ENCODE peak calls at places on chromosome 15, in four cellular contexts. X, E, P and Y are unnamed samples.

GRCh38 chr15:67945131-67945530 is 105.3 kb upstream of the RNU6-1 start:
- DNase-seq in X (no peak), E (no peak), P (no peak), Y (no peak)

GRCh38 chr15:70268698-70269251 is 171.1 kb upstream of the TLE3 start:
- DNase-seq in X (no peak), E (no peak), P (peak; percentile 37), Y (no peak)

GRCh38 chr15:56040081-56041035 is 46.9 kb upstream of the NEDD4 start:
- DNase-seq in X (peak; percentile 80), E (peak; percentile 14), P (peak; percentile 94), Y (no peak)

GRCh38 chr15:68436680-68437079 is 4.7 kb upstream of the ITGA11 start:
- DNase-seq in X (no peak), E (no peak), P (no peak), Y (peak; percentile 17)

GRCh38 chr15:81235276-81235675 is 38.6 kb downstream of the IL16 start:
- DNase-seq in X (no peak), E (no peak), P (peak; percentile 11), Y (no peak)

GRCh38 chr15:80776420-80777045 is 2.6 kb upstream of the CEMIP start:
- DNase-seq in X (peak; percentile 62), E (peak; percentile 67), P (peak; percentile 67), Y (peak; percentile 88)

GRCh38 chr15:77014137-77015081 is 19.5 kb downstream of the PSTPIP1 start:
- DNase-seq in X (no peak), E (no peak), P (no peak), Y (no peak)

GRCh38 chr15:79218588-79219200 is 63.8 kb upstream of the ANKRD34C start:
- DNase-seq in X (no peak), E (no peak), P (peak; percentile 4), Y (no peak)

GRCh38 chr15:54803987-54804386 is 392.8 kb downstream of the RSL24D1 start:
- DNase-seq in X (no peak), E (no peak), P (no peak), Y (no peak)

GRCh38 chr15:90394074-90394473 is 6.0 kb downstream of the IQGAP1 start:
- DNase-seq in X (no peak), E (no peak), P (no peak), Y (no peak)

GRCh38 chr15:68401496-68402431 is 30.2 kb downstream of the ITGA11 start:
- DNase-seq in X (no peak), E (no peak), P (no peak), Y (no peak)

GRCh38 chr15:28991236-28992171 is 105.7 kb downstream of the APBA2 start:
- DNase-seq in X (no peak), E (no peak), P (no peak), Y (peak; percentile 40)

GRCh38 chr15:41666353-41666920 is 6.2 kb downstream of the MGA start:
- DNase-seq in X (no peak), E (no peak), P (peak; percentile 57), Y (no peak)

GRCh38 chr15:78810377-78811123 is 714 bp downstream of the ADAMTS7 start:
- DNase-seq in X (no peak), E (peak; percentile 57), P (peak; percentile 45), Y (peak; percentile 85)

GRCh38 chr15:42107483-42107882 is 13.1 kb upstream of the PLA2G4D start:
- DNase-seq in X (no peak), E (no peak), P (peak; percentile 5), Y (no peak)

GRCh38 chr15:66715736-66716667 is 14.0 kb downstream of the SMAD6 start:
- DNase-seq in X (no peak), E (no peak), P (no peak), Y (no peak)

GRCh38 chr15:55253580-55253979 is 36.0 kb downstream of the RAB27A start:
- DNase-seq in X (no peak), E (no peak), P (peak; percentile 81), Y (no peak)

GRCh38 chr15:41544650-41545015 is 576 bp upstream of the RPAP1 start:
- DNase-seq in X (no peak), E (no peak), P (no peak), Y (no peak)

GRCh38 chr15:31360843-31361763 is 34.5 kb downstream of the KLF13 start:
- DNase-seq in X (no peak), E (no peak), P (no peak), Y (no peak)
- H3K4me1 ChIP-seq in X (peaks cover 10% of the 10 kb centered on the region), E (peaks cover 30% of the 10 kb centered on the region), P (no peaks in the 10 kb centered on the region), Y (peaks cover 15% of the 10 kb centered on the region)

GRCh38 chr15:31373970-31374369 is 47.3 kb downstream of the KLF13 start:
- DNase-seq in X (no peak), E (no peak), P (no peak), Y (no peak)

GRCh38 chr15:31374489-31374888 is 47.9 kb downstream of the KLF13 start:
- DNase-seq in X (no peak), E (no peak), P (no peak), Y (no peak)

GRCh38 chr15:31375772-31376171 is 49.1 kb downstream of the KLF13 start:
- DNase-seq in X (no peak), E (no peak), P (no peak), Y (no peak)

GRCh38 chr15:31376511-31376910 is 49.9 kb downstream of the KLF13 start:
- DNase-seq in X (no peak), E (no peak), P (no peak), Y (no peak)

DNA sequence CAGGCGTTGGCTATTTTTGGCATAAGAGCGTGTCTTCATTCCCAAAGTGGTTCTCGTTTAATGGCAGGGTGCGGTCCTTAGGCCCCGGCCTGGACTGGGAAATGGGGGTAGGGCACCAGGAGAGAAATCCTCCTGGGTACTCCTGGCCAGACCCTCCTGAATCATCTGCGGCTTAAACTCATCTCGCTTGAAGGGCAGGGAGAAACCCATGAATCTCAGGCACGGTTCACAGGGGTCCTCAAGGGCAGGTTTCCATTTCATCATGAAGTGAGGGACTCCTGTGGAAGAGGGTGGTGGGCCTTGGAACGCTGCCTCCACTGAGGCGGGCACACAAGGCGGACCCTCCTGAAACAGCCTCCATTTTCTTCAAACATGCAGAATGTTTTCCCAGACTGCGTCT is 48.4 kb downstream of the KLF13 start:
- DNase-seq in X (no peak), E (no peak), P (no peak), Y (no peak)
- H3K27ac ChIP-seq in X (no peak overlapping the region), E (no peak overlapping the region), P (no peak overlapping the region), Y (no peak overlapping the region)

DNA sequence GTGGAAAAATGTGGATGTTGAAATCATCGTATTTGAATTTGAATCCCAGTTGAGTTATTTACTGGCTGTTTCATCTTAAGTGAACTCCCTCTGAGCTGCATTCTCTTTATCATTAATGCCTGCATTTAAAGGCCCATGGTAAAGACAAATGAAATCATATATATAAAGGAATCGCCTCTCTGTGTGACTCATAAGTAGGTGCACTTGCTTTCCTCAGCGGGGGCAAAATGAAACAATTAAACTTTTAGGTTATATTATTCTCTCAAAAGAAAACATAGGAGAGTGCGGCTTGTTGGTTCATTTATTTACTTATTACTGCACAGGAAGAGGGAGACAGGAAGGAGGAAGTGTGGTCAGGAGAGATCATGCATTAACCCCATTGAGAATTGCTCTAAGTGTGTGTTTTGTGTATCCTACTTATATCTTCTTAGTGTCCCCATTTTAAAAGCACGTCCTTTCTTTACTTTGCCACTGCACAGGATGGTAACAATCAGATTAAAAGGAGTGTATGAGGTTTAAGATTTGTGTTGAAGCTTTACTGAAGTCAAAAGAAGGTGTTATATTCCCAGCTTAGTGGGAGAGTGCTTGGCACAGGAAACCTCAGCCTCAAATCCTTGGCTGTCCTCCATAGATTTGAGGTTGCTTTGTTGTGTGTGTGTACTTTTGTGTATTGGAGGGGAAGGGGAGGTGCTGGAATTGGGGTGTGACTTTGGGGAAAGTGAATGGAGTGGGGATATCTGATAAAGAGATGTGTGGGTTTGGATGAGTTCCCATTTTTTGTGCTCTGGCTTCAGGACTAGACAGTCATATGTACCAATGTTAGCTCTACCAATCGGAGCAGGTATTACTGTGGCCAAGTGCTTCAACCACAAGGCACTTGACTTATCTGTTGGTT is 595.8 kb upstream of the NR2F2 start:
- DNase-seq in X (no peak), E (no peak), P (peak; percentile 88), Y (no peak)
- H3K9ac ChIP-seq in X (no peak overlapping the region), E (no peak overlapping the region), P (no peak overlapping the region), Y (no peak overlapping the region)

GRCh38 chr15:99704444-99704838 is 28.8 kb downstream of the LYSMD4 start:
- DNase-seq in X (peak; percentile 81), E (peak; percentile 65), P (peak; percentile 80), Y (peak; percentile 58)

GRCh38 chr15:99708563-99708962 is 24.7 kb downstream of the LYSMD4 start:
- DNase-seq in X (no peak), E (no peak), P (peak; percentile 91), Y (no peak)

GRCh38 chr15:99709243-99709986 is 23.8 kb downstream of the LYSMD4 start:
- DNase-seq in X (no peak), E (no peak), P (no peak), Y (no peak)

GRCh38 chr15:99707481-99708270 is 25.6 kb downstream of the LYSMD4 start:
- DNase-seq in X (no peak), E (no peak), P (peak; percentile 71), Y (no peak)

DNA sequence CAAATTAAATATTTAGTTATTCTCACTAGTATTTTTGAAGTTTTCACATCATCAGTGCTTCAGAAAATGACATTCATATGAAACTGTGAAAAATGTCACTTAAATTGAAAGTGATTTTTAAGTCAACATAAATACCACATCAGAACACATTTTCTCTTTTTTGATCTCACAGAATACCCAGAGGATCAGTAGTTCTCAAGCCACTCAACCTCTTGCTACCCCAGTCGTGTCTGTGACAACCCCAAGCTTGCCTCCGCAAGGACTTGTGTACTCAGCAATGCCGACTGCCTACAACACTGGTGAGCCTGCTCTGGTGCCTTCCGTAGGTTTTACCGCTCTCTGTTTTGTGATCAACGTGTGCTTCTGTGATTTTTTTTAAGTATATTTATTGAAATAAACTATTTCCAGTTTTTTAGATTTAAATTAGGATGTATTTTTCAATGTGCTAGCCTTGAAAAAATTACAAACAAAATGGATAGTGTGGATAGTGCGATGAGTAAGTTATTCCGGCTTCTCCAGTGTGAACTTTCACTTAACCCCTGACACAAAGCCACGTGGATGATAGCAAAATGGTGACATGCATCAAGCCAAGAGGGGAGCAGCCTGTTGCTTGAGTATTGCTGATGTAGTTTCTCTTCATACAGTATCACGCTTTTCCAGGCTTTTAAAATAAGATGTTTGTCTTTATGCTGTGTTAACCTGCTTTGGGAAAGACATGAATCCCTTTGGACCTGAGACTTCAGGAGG is 26.5 kb downstream of the LYSMD4 start:
- DNase-seq in X (no peak), E (no peak), P (no peak), Y (no peak)
- H3K4me1 ChIP-seq in X (peaks cover 15% of the 10 kb centered on the region), E (no peaks in the 10 kb centered on the region), P (peaks cover 16% of the 10 kb centered on the region), Y (peaks cover 4% of the 10 kb centered on the region)

DNA sequence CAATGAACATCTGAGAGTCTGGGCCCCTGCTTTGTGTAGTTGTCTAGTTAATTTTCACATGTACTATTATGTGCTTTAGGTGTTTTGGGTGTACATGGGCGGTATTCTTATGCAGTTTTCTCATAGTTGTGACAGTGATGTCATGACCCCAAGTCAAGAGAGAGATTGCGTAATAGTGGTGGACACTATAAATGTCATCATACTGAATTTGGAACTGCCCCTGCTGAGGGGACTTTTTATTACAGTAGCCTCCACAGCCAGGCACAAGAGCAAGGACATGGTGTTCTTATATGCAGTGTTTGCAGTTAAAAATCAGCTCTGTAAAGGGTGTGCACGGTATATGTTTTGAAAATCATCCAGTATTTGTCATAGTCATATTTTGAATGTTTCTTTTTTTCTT is 29.5 kb downstream of the ABHD2 start:
- DNase-seq in X (no peak), E (no peak), P (no peak), Y (no peak)
- H3K27ac ChIP-seq in X (no peak overlapping the region), E (no peak overlapping the region), P (no peak overlapping the region), Y (no peak overlapping the region)

DNA sequence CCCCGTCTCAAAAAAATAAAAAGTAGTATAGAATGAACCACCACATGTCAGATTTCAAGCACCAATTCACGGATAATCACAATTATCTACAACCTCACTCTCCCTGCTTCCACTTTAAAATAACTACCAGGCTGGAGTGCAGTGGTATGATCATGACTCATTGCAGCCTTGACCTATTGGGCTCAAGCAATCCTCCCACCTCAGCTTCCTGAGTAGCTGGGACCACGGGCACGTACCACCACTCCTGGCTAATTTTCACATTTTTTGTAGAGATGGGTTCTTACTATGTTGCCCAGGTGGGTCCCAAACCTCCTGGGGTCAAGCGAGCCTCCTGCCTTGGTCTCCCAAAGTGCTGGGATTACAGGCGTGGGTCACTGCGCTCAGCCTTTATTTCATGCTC is 38.1 kb upstream of the LDHAL6B start:
- DNase-seq in X (peak; percentile 39), E (no peak), P (peak; percentile 76), Y (no peak)
- H3K9ac ChIP-seq in X (no peak overlapping the region), E (no peak overlapping the region), P (no peak overlapping the region), Y (no peak overlapping the region)